ENCODE peak calls at places on chromosomes 16 and 17, in seven cellular contexts. J, K, T, L, Q, Z and X are unnamed samples.
A peak's percentile ranks its signal among the peaks of the same experiment; 100 is the strongest.

GRCh38 chr17:73532441-73532901 is 111.8 kb downstream of the SDK2 start:
- DNase-seq in J (no peak), K (no peak), T (no peak), L (no peak), Q (no peak), Z (peak; percentile 39), X (no peak)

GRCh38 chr16:71693168-71693567 is 31.3 kb downstream of the PHLPP2 start:
- DNase-seq in J (no peak), K (no peak), T (no peak), L (no peak), Q (no peak), Z (no peak), X (no peak)

GRCh38 chr17:34458266-34458665 is 95.2 kb upstream of the CCL1 start:
- DNase-seq in J (no peak), K (no peak), T (no peak), L (no peak), Q (no peak), Z (no peak), X (no peak)

GRCh38 chr16:84138500-84138823 is 6.5 kb downstream of the HSDL1 start:
- DNase-seq in J (peak; percentile 15), K (no peak), T (no peak), L (no peak), Q (no peak), Z (no peak), X (no peak)

GRCh38 chr17:17750881-17751280 is 69.6 kb downstream of the RAI1 start:
- DNase-seq in J (no peak), K (peak; percentile 36), T (peak; percentile 45), L (peak; percentile 87), Q (no peak), Z (no peak), X (no peak)

GRCh38 chr17:76140661-76141211 is 309 bp downstream of the FOXJ1 start:
- DNase-seq in J (no peak), K (no peak), T (no peak), L (no peak), Q (no peak), Z (no peak), X (no peak)

GRCh38 chr17:29784661-29785060 is 145.4 kb downstream of the SSH2 start:
- DNase-seq in J (no peak), K (no peak), T (no peak), L (no peak), Q (no peak), Z (no peak), X (no peak)

GRCh38 chr17:55794681-55795080 is 43.8 kb downstream of the PCTP start:
- DNase-seq in J (no peak), K (no peak), T (no peak), L (no peak), Q (no peak), Z (no peak), X (no peak)

GRCh38 chr17:5135726-5136579 is 20.1 kb downstream of the USP6 start:
- DNase-seq in J (no peak), K (no peak), T (no peak), L (no peak), Q (no peak), Z (no peak), X (no peak)

GRCh38 chr16:30820952-30821421 is 34.0 kb upstream of the ZNF629 start:
- DNase-seq in J (no peak), K (no peak), T (no peak), L (no peak), Q (no peak), Z (peak; percentile 69), X (no peak)

GRCh38 chr17:72439893-72440502 is 319.2 kb downstream of the SOX9 start:
- DNase-seq in J (no peak), K (no peak), T (no peak), L (no peak), Q (no peak), Z (no peak), X (no peak)

GRCh38 chr16:20280259-20280658 is 47.1 kb downstream of the GP2 start:
- DNase-seq in J (no peak), K (no peak), T (no peak), L (no peak), Q (no peak), Z (no peak), X (no peak)

GRCh38 chr16:47058295-47059086 is 85.0 kb upstream of the DNAJA2 start:
- DNase-seq in J (no peak), K (no peak), T (no peak), L (no peak), Q (peak; percentile 28), Z (peak; percentile 30), X (no peak)

GRCh38 chr16:48133455-48134226 is 22.2 kb downstream of the ABCC12 start:
- DNase-seq in J (no peak), K (no peak), T (no peak), L (no peak), Q (no peak), Z (no peak), X (no peak)

GRCh38 chr16:68077866-68078725 is 7.1 kb upstream of the NFATC3 start:
- DNase-seq in J (no peak), K (no peak), T (no peak), L (no peak), Q (no peak), Z (no peak), X (no peak)

GRCh38 chr17:64938925-64939474 is 19.7 kb upstream of the LRRC37A3 start:
- DNase-seq in J (peak; percentile 10), K (no peak), T (peak; percentile 25), L (peak; percentile 50), Q (peak; percentile 58), Z (no peak), X (peak; percentile 36)

GRCh38 chr17:45722161-45722560 is 62.0 kb upstream of the CRHR1 start:
- DNase-seq in J (peak; percentile 29), K (no peak), T (no peak), L (no peak), Q (peak; percentile 23), Z (no peak), X (no peak)